ENCODE peak calls at places on chromosomes 13 and 19, in nine cellular contexts. One of them, this sample, is unnamed.

GRCh38 chr13:94419304-94419943 is 60.1 kb downstream of the DCT start:
- DNase-seq in ascending aorta: no peak
- DNase-seq in kidney: no peak
- DNase-seq in cardiac muscle cell: peak; percentile 82
- DNase-seq in left lung: no peak
- DNase-seq in gastrocnemius medialis: no peak
- DNase-seq in epithelial cell of proximal tubule: no peak
- DNase-seq in mammary epithelial cell: peak; percentile 31
- DNase-seq in HFF-Myc: no peak
- DNase-seq in this sample: no peak

GRCh38 chr13:75419656-75420055 is 62.3 kb downstream of the TBC1D4 start:
- DNase-seq in mammary epithelial cell: no peak
- DNase-seq in gastrocnemius medialis: no peak
- DNase-seq in ascending aorta: no peak
- DNase-seq in epithelial cell of proximal tubule: no peak
- DNase-seq in cardiac muscle cell: no peak
- DNase-seq in HFF-Myc: no peak
- DNase-seq in left lung: no peak
- DNase-seq in kidney: no peak
- DNase-seq in this sample: no peak

GRCh38 chr13:20848944-20849343 is 53.6 kb downstream of the XPO4 start:
- DNase-seq in gastrocnemius medialis: no peak
- DNase-seq in HFF-Myc: no peak
- DNase-seq in mammary epithelial cell: no peak
- DNase-seq in left lung: no peak
- DNase-seq in cardiac muscle cell: no peak
- DNase-seq in kidney: no peak
- DNase-seq in ascending aorta: no peak
- DNase-seq in epithelial cell of proximal tubule: no peak
- DNase-seq in this sample: no peak

GRCh38 chr13:33875658-33876401 is 57.9 kb downstream of the RFC3 start:
- DNase-seq in cardiac muscle cell: no peak
- DNase-seq in epithelial cell of proximal tubule: no peak
- DNase-seq in mammary epithelial cell: no peak
- DNase-seq in HFF-Myc: no peak
- DNase-seq in left lung: no peak
- DNase-seq in ascending aorta: no peak
- DNase-seq in gastrocnemius medialis: no peak
- DNase-seq in kidney: no peak
- DNase-seq in this sample: no peak

GRCh38 chr19:2231621-2232221 is 4.4 kb downstream of the PLEKHJ1 start:
- DNase-seq in gastrocnemius medialis: no peak
- DNase-seq in kidney: no peak
- DNase-seq in left lung: no peak
- DNase-seq in mammary epithelial cell: no peak
- DNase-seq in epithelial cell of proximal tubule: no peak
- DNase-seq in cardiac muscle cell: no peak
- DNase-seq in HFF-Myc: no peak
- DNase-seq in ascending aorta: no peak
- DNase-seq in this sample: no peak

GRCh38 chr19:29086182-29086581 is 126.8 kb downstream of the UQCRFS1 start:
- DNase-seq in cardiac muscle cell: no peak
- DNase-seq in mammary epithelial cell: no peak
- DNase-seq in left lung: no peak
- DNase-seq in HFF-Myc: no peak
- DNase-seq in ascending aorta: no peak
- DNase-seq in gastrocnemius medialis: no peak
- DNase-seq in epithelial cell of proximal tubule: no peak
- DNase-seq in kidney: no peak
- DNase-seq in this sample: no peak

GRCh38 chr13:33154911-33155310 is 130.6 kb downstream of the STARD13 start:
- DNase-seq in kidney: no peak
- DNase-seq in HFF-Myc: no peak
- DNase-seq in ascending aorta: no peak
- DNase-seq in gastrocnemius medialis: no peak
- DNase-seq in left lung: peak; percentile 72
- DNase-seq in mammary epithelial cell: no peak
- DNase-seq in epithelial cell of proximal tubule: no peak
- DNase-seq in cardiac muscle cell: no peak
- DNase-seq in this sample: no peak

GRCh38 chr19:45162464-45163143 is 1.8 kb upstream of the NKPD1 start:
- DNase-seq in cardiac muscle cell: no peak
- DNase-seq in kidney: peak; percentile 72
- DNase-seq in left lung: no peak
- DNase-seq in mammary epithelial cell: peak; percentile 68
- DNase-seq in HFF-Myc: no peak
- DNase-seq in gastrocnemius medialis: no peak
- DNase-seq in ascending aorta: no peak
- DNase-seq in epithelial cell of proximal tubule: no peak
- DNase-seq in this sample: no peak

GRCh38 chr19:16594681-16595091 is 22.5 kb upstream of the SLC35E1 start:
- DNase-seq in kidney: no peak
- DNase-seq in HFF-Myc: no peak
- DNase-seq in epithelial cell of proximal tubule: no peak
- DNase-seq in mammary epithelial cell: no peak
- DNase-seq in gastrocnemius medialis: no peak
- DNase-seq in left lung: no peak
- DNase-seq in ascending aorta: no peak
- DNase-seq in cardiac muscle cell: no peak
- DNase-seq in this sample: no peak

GRCh38 chr13:112558696-112559418 is 29.1 kb downstream of the TUBGCP3 start:
- DNase-seq in mammary epithelial cell: no peak
- DNase-seq in cardiac muscle cell: no peak
- DNase-seq in left lung: no peak
- DNase-seq in kidney: no peak
- DNase-seq in gastrocnemius medialis: no peak
- DNase-seq in HFF-Myc: no peak
- DNase-seq in ascending aorta: no peak
- DNase-seq in epithelial cell of proximal tubule: no peak
- DNase-seq in this sample: no peak

GRCh38 chr19:49923055-49924003 is 5.7 kb upstream of the ATF5 start:
- DNase-seq in HFF-Myc: no peak
- DNase-seq in epithelial cell of proximal tubule: no peak
- DNase-seq in mammary epithelial cell: no peak
- DNase-seq in left lung: peak; percentile 57
- DNase-seq in ascending aorta: no peak
- DNase-seq in gastrocnemius medialis: no peak
- DNase-seq in kidney: peak; percentile 64
- DNase-seq in cardiac muscle cell: no peak
- DNase-seq in this sample: no peak

GRCh38 chr13:30880151-30880551 is 25.9 kb upstream of the MEDAG start:
- DNase-seq in left lung: no peak
- DNase-seq in mammary epithelial cell: no peak
- DNase-seq in ascending aorta: no peak
- DNase-seq in cardiac muscle cell: no peak
- DNase-seq in HFF-Myc: no peak
- DNase-seq in gastrocnemius medialis: no peak
- DNase-seq in kidney: no peak
- DNase-seq in epithelial cell of proximal tubule: no peak
- DNase-seq in this sample: no peak

GRCh38 chr13:76600086-76600485 is 286.1 kb downstream of the KCTD12 start:
- DNase-seq in gastrocnemius medialis: no peak
- DNase-seq in mammary epithelial cell: no peak
- DNase-seq in left lung: no peak
- DNase-seq in kidney: no peak
- DNase-seq in cardiac muscle cell: peak; percentile 35
- DNase-seq in HFF-Myc: no peak
- DNase-seq in epithelial cell of proximal tubule: no peak
- DNase-seq in ascending aorta: no peak
- DNase-seq in this sample: no peak

GRCh38 chr19:47023448-47023794 is 3.8 kb downstream of the NPAS1 start:
- DNase-seq in cardiac muscle cell: no peak
- DNase-seq in mammary epithelial cell: no peak
- DNase-seq in ascending aorta: no peak
- DNase-seq in left lung: no peak
- DNase-seq in HFF-Myc: no peak
- DNase-seq in kidney: no peak
- DNase-seq in epithelial cell of proximal tubule: no peak
- DNase-seq in gastrocnemius medialis: no peak
- DNase-seq in this sample: no peak

GRCh38 chr13:44470623-44471562 is 97.3 kb downstream of the SERP2 start:
- DNase-seq in epithelial cell of proximal tubule: peak; percentile 67
- DNase-seq in mammary epithelial cell: no peak
- DNase-seq in HFF-Myc: no peak
- DNase-seq in left lung: no peak
- DNase-seq in cardiac muscle cell: peak; percentile 45
- DNase-seq in kidney: no peak
- DNase-seq in ascending aorta: no peak
- DNase-seq in gastrocnemius medialis: no peak
- DNase-seq in this sample: no peak

GRCh38 chr19:738509-739128 is 12.3 kb upstream of the MISP start:
- DNase-seq in mammary epithelial cell: no peak
- DNase-seq in HFF-Myc: no peak
- DNase-seq in left lung: peak; percentile 76
- DNase-seq in epithelial cell of proximal tubule: no peak
- DNase-seq in cardiac muscle cell: no peak
- DNase-seq in ascending aorta: no peak
- DNase-seq in kidney: no peak
- DNase-seq in gastrocnemius medialis: no peak
- DNase-seq in this sample: no peak
- TF ChIP-seq CTCF in mammary epithelial cell: no peak
- TF ChIP-seq CTCF in HFF-Myc: no peak
- TF ChIP-seq CTCF in left lung: no peak
- TF ChIP-seq CTCF in epithelial cell of proximal tubule: no peak
- TF ChIP-seq CTCF in cardiac muscle cell: no peak
- TF ChIP-seq CTCF in ascending aorta: no peak
- TF ChIP-seq CTCF in kidney: no peak
- TF ChIP-seq CTCF in gastrocnemius medialis: no peak
- TF ChIP-seq CTCF in this sample: no peak

DNA sequence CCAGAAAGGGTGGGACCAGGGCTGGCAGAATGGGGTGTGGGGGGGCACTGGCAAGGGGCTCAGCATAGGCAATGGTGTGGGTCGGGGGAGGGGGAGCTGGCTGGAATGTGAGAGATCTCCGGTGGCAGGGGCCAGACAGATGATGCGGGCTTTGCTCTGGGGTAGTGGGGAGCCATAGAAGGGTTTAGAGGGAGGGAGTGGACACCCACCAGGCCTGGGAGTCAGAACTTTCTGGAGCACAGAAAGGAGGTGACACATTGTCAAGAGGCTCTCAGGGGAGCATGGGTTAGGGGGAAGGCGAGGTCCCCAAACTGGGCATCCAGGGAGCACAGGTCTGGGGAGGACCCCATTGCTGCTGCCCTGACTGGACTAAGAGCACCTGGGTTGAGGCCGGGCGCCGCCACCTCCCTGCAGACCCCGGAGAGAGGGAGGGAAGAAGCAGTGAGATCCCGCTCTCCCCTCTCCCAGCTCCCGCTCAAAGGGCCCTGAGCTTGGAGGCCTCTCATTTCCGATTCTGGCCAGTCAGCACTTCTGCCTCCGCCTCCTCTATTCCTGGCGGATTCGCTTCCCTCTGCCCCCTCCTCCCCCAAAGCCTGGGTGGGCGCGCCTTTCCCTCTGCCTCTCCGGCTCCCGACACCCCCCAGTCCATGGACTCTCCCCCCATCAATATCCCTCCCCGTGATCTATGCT is 21.6 kb downstream of the SMIM24 start:
- DNase-seq in epithelial cell of proximal tubule: no peak
- DNase-seq in HFF-Myc: no peak
- DNase-seq in ascending aorta: no peak
- DNase-seq in kidney: no peak
- DNase-seq in left lung: peak; percentile 67
- DNase-seq in gastrocnemius medialis: no peak
- DNase-seq in mammary epithelial cell: no peak
- DNase-seq in cardiac muscle cell: peak; percentile 74
- DNase-seq in this sample: no peak
- H3K4me3 ChIP-seq in epithelial cell of proximal tubule: no peak overlapping the region
- H3K4me3 ChIP-seq in HFF-Myc: no peak overlapping the region
- H3K4me3 ChIP-seq in ascending aorta: peak overlapping the region; percentile 28
- H3K4me3 ChIP-seq in kidney: no peak overlapping the region
- H3K4me3 ChIP-seq in left lung: no peak overlapping the region
- H3K4me3 ChIP-seq in gastrocnemius medialis: no peak overlapping the region
- H3K4me3 ChIP-seq in mammary epithelial cell: no peak overlapping the region
- H3K4me3 ChIP-seq in cardiac muscle cell: no peak overlapping the region
- H3K4me3 ChIP-seq in this sample: peak overlapping the region; percentile 50

GRCh38 chr13:67076378-67076777 is 153.8 kb downstream of the PCDH9 start:
- DNase-seq in kidney: no peak
- DNase-seq in HFF-Myc: no peak
- DNase-seq in epithelial cell of proximal tubule: no peak
- DNase-seq in ascending aorta: no peak
- DNase-seq in mammary epithelial cell: no peak
- DNase-seq in left lung: no peak
- DNase-seq in gastrocnemius medialis: no peak
- DNase-seq in cardiac muscle cell: no peak
- DNase-seq in this sample: no peak

GRCh38 chr13:67078062-67078461 is 152.1 kb downstream of the PCDH9 start:
- DNase-seq in mammary epithelial cell: no peak
- DNase-seq in gastrocnemius medialis: no peak
- DNase-seq in left lung: no peak
- DNase-seq in kidney: no peak
- DNase-seq in cardiac muscle cell: no peak
- DNase-seq in ascending aorta: no peak
- DNase-seq in epithelial cell of proximal tubule: no peak
- DNase-seq in HFF-Myc: no peak
- DNase-seq in this sample: no peak

GRCh38 chr13:67077132-67077531 is 153.0 kb downstream of the PCDH9 start:
- DNase-seq in kidney: no peak
- DNase-seq in mammary epithelial cell: no peak
- DNase-seq in epithelial cell of proximal tubule: no peak
- DNase-seq in HFF-Myc: no peak
- DNase-seq in left lung: no peak
- DNase-seq in cardiac muscle cell: no peak
- DNase-seq in ascending aorta: no peak
- DNase-seq in gastrocnemius medialis: no peak
- DNase-seq in this sample: no peak

GRCh38 chr13:67071918-67072598 is 158.1 kb downstream of the PCDH9 start:
- DNase-seq in left lung: no peak
- DNase-seq in mammary epithelial cell: no peak
- DNase-seq in epithelial cell of proximal tubule: no peak
- DNase-seq in cardiac muscle cell: no peak
- DNase-seq in kidney: no peak
- DNase-seq in HFF-Myc: no peak
- DNase-seq in gastrocnemius medialis: no peak
- DNase-seq in ascending aorta: no peak
- DNase-seq in this sample: no peak

DNA sequence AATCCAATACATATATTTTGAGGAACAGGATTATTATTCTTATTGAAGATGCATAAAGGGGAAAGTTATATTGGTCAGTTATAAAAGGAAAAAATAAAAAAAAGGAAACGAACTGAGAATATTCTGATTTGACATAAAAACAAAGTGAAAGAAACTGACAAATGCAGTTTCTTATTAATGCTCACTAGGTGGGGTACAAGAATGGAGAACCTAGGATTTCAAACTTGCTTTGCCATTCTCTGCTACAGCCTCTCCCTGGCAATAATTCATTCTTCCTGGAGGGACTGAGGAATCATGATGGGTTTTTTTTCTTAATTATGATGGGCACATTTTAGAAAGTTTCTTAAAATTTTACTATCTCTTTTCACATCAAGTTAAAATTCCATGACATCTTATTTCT is 154.9 kb downstream of the PCDH9 start:
- DNase-seq in gastrocnemius medialis: no peak
- DNase-seq in cardiac muscle cell: peak; percentile 64
- DNase-seq in left lung: no peak
- DNase-seq in HFF-Myc: peak; percentile 2
- DNase-seq in ascending aorta: no peak
- DNase-seq in epithelial cell of proximal tubule: no peak
- DNase-seq in mammary epithelial cell: peak; percentile 3
- DNase-seq in kidney: no peak
- DNase-seq in this sample: no peak
- TF ChIP-seq CTCF in gastrocnemius medialis: no peak
- TF ChIP-seq CTCF in cardiac muscle cell: peak; percentile 40
- TF ChIP-seq CTCF in left lung: no peak
- TF ChIP-seq CTCF in HFF-Myc: peak; percentile 8
- TF ChIP-seq CTCF in ascending aorta: no peak
- TF ChIP-seq CTCF in epithelial cell of proximal tubule: peak; percentile 29
- TF ChIP-seq CTCF in mammary epithelial cell: no peak
- TF ChIP-seq CTCF in kidney: no peak
- TF ChIP-seq CTCF in this sample: no peak

GRCh38 chr19:48493718-48494515 is 17.7 kb downstream of the LMTK3 start:
- DNase-seq in ascending aorta: no peak
- DNase-seq in mammary epithelial cell: no peak
- DNase-seq in HFF-Myc: no peak
- DNase-seq in cardiac muscle cell: no peak
- DNase-seq in epithelial cell of proximal tubule: no peak
- DNase-seq in left lung: no peak
- DNase-seq in gastrocnemius medialis: no peak
- DNase-seq in kidney: peak; percentile 85
- DNase-seq in this sample: no peak
- H3K4me3 ChIP-seq in ascending aorta: peak overlapping the region; percentile 72
- H3K4me3 ChIP-seq in mammary epithelial cell: peak overlapping the region; percentile 76
- H3K4me3 ChIP-seq in HFF-Myc: peak overlapping the region; percentile 34
- H3K4me3 ChIP-seq in cardiac muscle cell: peak overlapping the region; percentile 47
- H3K4me3 ChIP-seq in epithelial cell of proximal tubule: peak overlapping the region; percentile 70
- H3K4me3 ChIP-seq in left lung: peak overlapping the region; percentile 42
- H3K4me3 ChIP-seq in gastrocnemius medialis: peak overlapping the region; percentile 51
- H3K4me3 ChIP-seq in kidney: peak overlapping the region; percentile 18
- H3K4me3 ChIP-seq in this sample: peak overlapping the region; percentile 70